ENCODE peak calls at places on chromosomes 13 and 19, in nine cellular contexts. M, S, R, A, H, O, V, Z and X are unnamed samples.

GRCh38 chr19:52212572-52213255 is 22.9 kb downstream of the PPP2R1A start:
- DNase-seq in M (no peak), S (no peak), R (no peak), A (no peak), H (no peak), O (no peak), V (no peak), Z (no peak), X (no peak)

GRCh38 chr19:3250675-3251074 is 26.2 kb downstream of the CELF5 start:
- DNase-seq in M (no peak), S (no peak), R (no peak), A (no peak), H (peak), O (no peak), V (no peak), Z (no peak), X (no peak)

GRCh38 chr19:7670150-7670784 is 1.4 kb downstream of the RETN start:
- DNase-seq in M (no peak), S (no peak), R (no peak), A (no peak), H (peak), O (no peak), V (no peak), Z (no peak), X (no peak)

GRCh38 chr13:110105136-110105535 is 201.8 kb downstream of the COL4A1 start:
- DNase-seq in M (no peak), S (no peak), R (no peak), A (no peak), H (no peak), O (no peak), V (no peak), Z (no peak), X (no peak)

GRCh38 chr13:92103673-92104296 is 705.4 kb downstream of the GPC5 start:
- DNase-seq in M (no peak), S (no peak), R (no peak), A (no peak), H (no peak), O (no peak), V (no peak), Z (no peak), X (no peak)

GRCh38 chr19:51211833-51212232 is 13.0 kb upstream of the CD33 start:
- DNase-seq in M (no peak), S (no peak), R (no peak), A (no peak), H (no peak), O (no peak), V (no peak), Z (no peak), X (no peak)

GRCh38 chr19:45607071-45608029 is 5.3 kb upstream of the GPR4 start:
- DNase-seq in M (peak), S (peak), R (peak), A (no peak), H (peak), O (peak), V (peak), Z (peak), X (no peak)

GRCh38 chr13:30847697-30848307 is 58.3 kb upstream of the MEDAG start:
- DNase-seq in M (no peak), S (peak), R (no peak), A (no peak), H (peak), O (no peak), V (no peak), Z (peak), X (peak)

GRCh38 chr19:13881692-13882418 is 4.9 kb downstream of the NANOS3 start:
- DNase-seq in M (no peak), S (no peak), R (no peak), A (no peak), H (no peak), O (no peak), V (peak), Z (no peak), X (no peak)

GRCh38 chr13:35733832-35734231 is 257.3 kb upstream of the MAB21L1 start:
- DNase-seq in M (no peak), S (no peak), R (no peak), A (no peak), H (no peak), O (no peak), V (no peak), Z (no peak), X (no peak)

GRCh38 chr19:23070353-23070781 is 46.5 kb upstream of the ZNF730 start:
- DNase-seq in M (no peak), S (no peak), R (no peak), A (no peak), H (peak), O (no peak), V (no peak), Z (no peak), X (no peak)

GRCh38 chr13:21670883-21671792 is at the start of gene FGF9:
- DNase-seq in M (peak), S (peak), R (peak), A (peak), H (peak), O (peak), V (peak), Z (peak), X (no peak)

GRCh38 chr13:97000295-97000925 is 6.1 kb upstream of the OXGR1 start:
- DNase-seq in M (no peak), S (no peak), R (no peak), A (no peak), H (peak), O (no peak), V (no peak), Z (no peak), X (no peak)

GRCh38 chr19:15780595-15781418 is 6.7 kb upstream of the OR10H5 start:
- DNase-seq in M (no peak), S (no peak), R (no peak), A (no peak), H (no peak), O (no peak), V (peak), Z (no peak), X (no peak)

GRCh38 chr13:76853481-76853880 is 32.7 kb downstream of the KCTD12 start:
- DNase-seq in M (no peak), S (no peak), R (no peak), A (no peak), H (no peak), O (no peak), V (no peak), Z (no peak), X (no peak)